ENCODE peak calls at places on chromosomes 13 and 19, in nine cellular contexts. K is kidney, A is Peyer's patch, M is neural progenitor cell, P is heart left ventricle, H is cardiac fibroblast, W is epithelial cell of proximal tubule, N is astrocyte of the spinal cord, E is astrocyte. C is an unnamed sample.

GRCh38 chr13:28636078-28636477 is 22.9 kb upstream of the POMP start:
- DNase-seq in K (no peak), A (no peak), M (no peak), P (no peak), H (peak; percentile 52), W (no peak), N (peak; percentile 29), E (peak; percentile 71), C (no peak)

GRCh38 chr13:59978862-59979261 is 184.9 kb downstream of the DIAPH3 start:
- DNase-seq in K (no peak), A (no peak), M (no peak), P (no peak), H (no peak), W (no peak), N (no peak), E (no peak), C (no peak)

GRCh38 chr19:48329167-48329891 is 4.0 kb downstream of the EMP3 start:
- DNase-seq in K (no peak), A (peak; percentile 54), M (no peak), P (no peak), H (peak; percentile 57), W (no peak), N (peak; percentile 62), E (peak; percentile 48), C (peak; percentile 77)

GRCh38 chr13:32087955-32088747 is 56.6 kb downstream of the FRY start:
- DNase-seq in K (no peak), A (no peak), M (no peak), P (no peak), H (peak; percentile 13), W (no peak), N (peak; percentile 42), E (peak; percentile 12), C (no peak)

GRCh38 chr13:37074703-37075102 is 15.2 kb upstream of the SUPT20H start:
- DNase-seq in K (no peak), A (no peak), M (peak; percentile 24), P (no peak), H (peak; percentile 73), W (no peak), N (peak; percentile 55), E (peak; percentile 37), C (no peak)

GRCh38 chr13:22198656-22199217 is 527.9 kb downstream of the FGF9 start:
- DNase-seq in K (no peak), A (no peak), M (no peak), P (no peak), H (no peak), W (no peak), N (no peak), E (no peak), C (no peak)

GRCh38 chr13:45831851-45832250 is 19.7 kb downstream of the SIAH3 start:
- DNase-seq in K (no peak), A (no peak), M (no peak), P (no peak), H (no peak), W (no peak), N (no peak), E (no peak), C (no peak)

GRCh38 chr19:40718774-40719391 is 2.0 kb downstream of the ITPKC start:
- DNase-seq in K (peak; percentile 93), A (peak; percentile 34), M (peak; percentile 46), P (no peak), H (peak; percentile 53), W (no peak), N (peak; percentile 48), E (peak; percentile 16), C (peak; percentile 56)

GRCh38 chr13:30872195-30872594 is 33.9 kb upstream of the MEDAG start:
- DNase-seq in K (no peak), A (no peak), M (no peak), P (no peak), H (no peak), W (no peak), N (no peak), E (no peak), C (no peak)

GRCh38 chr19:48738557-48739399 is 1.6 kb downstream of the RASIP1 start:
- DNase-seq in K (peak; percentile 98), A (peak; percentile 96), M (peak; percentile 98), P (peak; percentile 96), H (peak; percentile 69), W (no peak), N (peak; percentile 81), E (peak; percentile 47), C (peak; percentile 88)

GRCh38 chr13:71115301-71115700 is 751.7 kb downstream of the DACH1 start:
- DNase-seq in K (no peak), A (no peak), M (peak; percentile 24), P (no peak), H (no peak), W (no peak), N (peak; percentile 1), E (no peak), C (no peak)

GRCh38 chr19:42028304-42029216 is 34.5 kb upstream of the ATP1A3 start:
- DNase-seq in K (no peak), A (no peak), M (peak; percentile 69), P (peak; percentile 5), H (no peak), W (no peak), N (no peak), E (no peak), C (peak; percentile 10)

GRCh38 chr19:6969490-6969889 is 51.7 kb downstream of the MBD3L2B start:
- DNase-seq in K (no peak), A (no peak), M (no peak), P (no peak), H (no peak), W (no peak), N (no peak), E (no peak), C (no peak)

GRCh38 chr13:99617474-99618255 is 116.4 kb downstream of the TM9SF2 start:
- DNase-seq in K (no peak), A (no peak), M (peak; percentile 83), P (no peak), H (peak; percentile 66), W (no peak), N (peak; percentile 48), E (peak; percentile 13), C (peak; percentile 63)

GRCh38 chr13:27375686-27376326 is 48.6 kb upstream of the GTF3A start:
- DNase-seq in K (no peak), A (peak; percentile 55), M (peak; percentile 74), P (peak; percentile 50), H (peak; percentile 75), W (no peak), N (peak; percentile 65), E (peak; percentile 39), C (peak; percentile 53)

GRCh38 chr13:27383104-27383921 is 41.1 kb upstream of the GTF3A start:
- DNase-seq in K (no peak), A (no peak), M (no peak), P (no peak), H (no peak), W (no peak), N (no peak), E (no peak), C (no peak)

GRCh38 chr13:27379126-27379525 is 45.3 kb upstream of the GTF3A start:
- DNase-seq in K (no peak), A (no peak), M (no peak), P (no peak), H (no peak), W (no peak), N (no peak), E (no peak), C (no peak)

GRCh38 chr13:27381601-27382000 is 42.8 kb upstream of the GTF3A start:
- DNase-seq in K (no peak), A (no peak), M (no peak), P (no peak), H (no peak), W (no peak), N (no peak), E (no peak), C (no peak)

DNA sequence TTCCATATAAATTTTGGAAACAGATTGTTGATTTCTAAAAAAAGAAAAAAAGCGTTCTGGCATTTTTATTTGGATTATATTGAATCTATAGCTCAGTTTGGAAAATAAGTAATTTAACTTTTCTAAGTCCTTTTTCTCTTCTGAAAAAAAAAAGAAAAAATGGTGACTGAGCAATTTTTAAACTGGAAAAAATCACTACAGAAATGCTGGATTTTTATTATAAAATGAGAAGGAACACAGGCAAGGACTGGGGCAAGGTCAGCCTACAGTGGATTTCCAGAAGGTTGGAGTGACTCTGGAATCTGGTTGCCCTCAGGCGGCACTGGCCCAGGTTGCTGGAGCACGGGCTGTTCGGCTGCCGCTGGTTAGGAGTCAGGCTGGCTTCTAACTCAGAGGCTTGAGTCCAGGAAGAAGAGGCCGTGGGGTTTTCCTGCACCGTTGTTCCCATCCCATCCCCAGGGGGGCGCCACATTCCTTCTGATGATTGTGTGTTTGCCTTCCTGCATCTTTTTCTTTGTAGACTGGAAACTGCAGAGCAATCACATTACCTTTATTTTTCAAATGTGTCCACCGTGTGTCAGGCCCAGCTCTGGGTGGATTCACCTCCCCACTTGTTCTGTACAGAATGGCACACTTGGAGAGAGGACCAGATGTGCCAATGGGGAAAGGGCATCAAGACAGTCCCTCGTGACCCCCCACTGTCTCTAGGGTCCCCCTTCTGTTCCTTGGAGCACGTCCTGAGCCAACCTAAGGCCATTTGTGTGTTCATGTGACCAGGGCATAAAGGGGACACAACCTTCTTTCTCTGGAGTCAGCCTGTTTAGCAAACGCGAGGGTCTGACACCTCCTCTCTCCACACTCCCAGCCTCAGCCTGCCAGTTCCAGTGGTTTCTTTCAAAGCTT is 44.5 kb upstream of the GTF3A start:
- DNase-seq in K (no peak), A (peak; percentile 27), M (peak; percentile 83), P (no peak), H (peak; percentile 49), W (no peak), N (peak; percentile 22), E (no peak), C (peak; percentile 57)
- TF ChIP-seq CTCF in K (peak; percentile 53), A (peak; percentile 77), M (peak; percentile 87), P (peak; percentile 22), H (peak; percentile 53), W (peak; percentile 87), N (peak; percentile 62), E (peak; percentile 45), C (peak; percentile 64)

GRCh38 chr19:49857061-49857833 is 6.3 kb downstream of the PTOV1 start:
- DNase-seq in K (peak; percentile 75), A (no peak), M (no peak), P (no peak), H (no peak), W (no peak), N (no peak), E (no peak), C (peak; percentile 7)
- H3K4me3 ChIP-seq in K (no peak overlapping the region), A (no peak overlapping the region), M (no peak overlapping the region), P (no peak overlapping the region), H (no peak overlapping the region), W (no peak overlapping the region), N (no peak overlapping the region), E (no peak overlapping the region), C (no peak overlapping the region)

GRCh38 chr19:43624933-43625332 is 5.5 kb upstream of the ZNF428 start:
- DNase-seq in K (peak; percentile 82), A (peak; percentile 83), M (peak; percentile 86), P (no peak), H (peak; percentile 56), W (no peak), N (no peak), E (no peak), C (peak; percentile 82)
- TF ChIP-seq CTCF in K (no peak), A (peak; percentile 11), M (peak; percentile 56), P (no peak), H (no peak), W (no peak), N (no peak), E (no peak), C (peak; percentile 34)

DNA sequence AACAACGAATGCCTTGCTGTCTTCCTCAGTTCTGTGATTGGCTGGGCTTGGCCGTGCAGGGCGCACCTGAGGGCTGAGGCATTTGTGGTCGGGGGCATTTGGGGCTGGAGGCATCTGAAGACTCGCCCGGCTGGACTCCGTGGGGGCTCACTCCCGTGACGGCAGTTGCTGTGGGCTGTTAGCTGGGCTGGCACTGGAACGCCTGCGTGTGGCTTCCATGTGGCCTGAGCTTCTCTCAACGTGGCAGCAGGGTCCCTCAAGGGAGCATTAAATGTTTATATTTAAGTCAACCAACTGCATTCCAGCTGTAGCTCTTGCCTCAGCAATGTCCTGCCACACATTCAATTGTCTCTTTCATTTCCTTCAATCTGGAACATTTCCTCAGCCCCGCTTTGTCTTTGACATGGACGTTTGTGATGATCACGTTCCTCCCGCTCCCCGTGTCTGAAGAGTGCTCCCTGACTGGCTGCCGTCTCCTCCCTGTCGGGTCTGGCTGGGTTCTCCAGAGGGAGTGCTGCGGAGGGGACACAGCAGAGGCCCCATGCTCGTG is 21.0 kb downstream of the CCDC8 start:
- DNase-seq in K (peak; percentile 67), A (no peak), M (no peak), P (no peak), H (peak; percentile 78), W (no peak), N (no peak), E (peak; percentile 25), C (no peak)
- H3K4me3 ChIP-seq in K (no peak overlapping the region), A (no peak overlapping the region), M (no peak overlapping the region), P (no peak overlapping the region), H (no peak overlapping the region), W (no peak overlapping the region), N (no peak overlapping the region), E (no peak overlapping the region), C (no peak overlapping the region)

C was measured in GM12865.